ENCODE peak calls at places on chromosomes 5 and 9, in four cellular contexts. One of them, this sample, is unnamed.

GRCh38 chr5:167534131-167534530 is 757.3 kb upstream of the WWC1 start:
- DNase-seq in HepG2: no peak
- DNase-seq in GM12878: no peak
- DNase-seq in K562: no peak
- DNase-seq in this sample: no peak

GRCh38 chr5:140631831-140632365 is 1.1 kb downstream of the CD14 start:
- DNase-seq in K562: no peak
- DNase-seq in HepG2: no peak
- DNase-seq in GM12878: no peak
- DNase-seq in this sample: no peak

GRCh38 chr5:151885138-151885908 is 39.3 kb downstream of the GLRA1 start:
- DNase-seq in K562: no peak
- DNase-seq in GM12878: no peak
- DNase-seq in HepG2: no peak
- DNase-seq in this sample: no peak

GRCh38 chr5:174576042-174576441 is 148.3 kb upstream of the MSX2 start:
- DNase-seq in HepG2: no peak
- DNase-seq in GM12878: no peak
- DNase-seq in K562: no peak
- DNase-seq in this sample: no peak

GRCh38 chr5:134893748-134894505 is 11.0 kb upstream of the PCBD2 start:
- DNase-seq in K562: no peak
- DNase-seq in HepG2: no peak
- DNase-seq in GM12878: no peak
- DNase-seq in this sample: no peak

GRCh38 chr5:143025376-143025775 is 255.2 kb downstream of the ARHGAP26 start:
- DNase-seq in HepG2: no peak
- DNase-seq in GM12878: no peak
- DNase-seq in K562: no peak
- DNase-seq in this sample: no peak

GRCh38 chr9:129555512-129556203 is 65.2 kb downstream of the C9orf50 start:
- DNase-seq in GM12878: no peak
- DNase-seq in K562: no peak
- DNase-seq in HepG2: no peak
- DNase-seq in this sample: no peak

GRCh38 chr5:138274189-138274853 is at the start of gene GFRA3:
- DNase-seq in HepG2: no peak
- DNase-seq in GM12878: no peak
- DNase-seq in K562: peak
- DNase-seq in this sample: peak

GRCh38 chr5:8908055-8908683 is 637.7 kb downstream of the SEMA5A start:
- DNase-seq in GM12878: no peak
- DNase-seq in HepG2: no peak
- DNase-seq in K562: peak
- DNase-seq in this sample: peak

GRCh38 chr5:55829956-55830355 is 21.2 kb upstream of the IL31RA start:
- DNase-seq in GM12878: peak
- DNase-seq in HepG2: no peak
- DNase-seq in K562: no peak
- DNase-seq in this sample: no peak

GRCh38 chr9:76610009-76610352 is 151.0 kb downstream of the GCNT1 start:
- DNase-seq in HepG2: no peak
- DNase-seq in GM12878: no peak
- DNase-seq in K562: no peak
- DNase-seq in this sample: no peak

GRCh38 chr5:109451161-109451560 is 41.4 kb upstream of the PJA2 start:
- DNase-seq in K562: no peak
- DNase-seq in HepG2: no peak
- DNase-seq in GM12878: no peak
- DNase-seq in this sample: no peak

GRCh38 chr5:65480306-65480865 is 1.3 kb downstream of the ADAMTS6 start:
- DNase-seq in K562: peak
- DNase-seq in HepG2: peak
- DNase-seq in GM12878: peak
- DNase-seq in this sample: no peak

GRCh38 chr9:85142461-85143401 is 473.2 kb downstream of the NTRK2 start:
- DNase-seq in K562: peak
- DNase-seq in HepG2: peak
- DNase-seq in GM12878: peak
- DNase-seq in this sample: no peak

GRCh38 chr9:126376311-126376902 is 49.8 kb downstream of the MVB12B start:
- DNase-seq in K562: no peak
- DNase-seq in GM12878: no peak
- DNase-seq in HepG2: peak
- DNase-seq in this sample: no peak

GRCh38 chr5:180974612-180975315 is 13.9 kb upstream of the BTNL3 start:
- DNase-seq in HepG2: no peak
- DNase-seq in K562: no peak
- DNase-seq in GM12878: peak
- DNase-seq in this sample: no peak

GRCh38 chr9:129895376-129896268 is 60.4 kb downstream of the USP20 start:
- DNase-seq in HepG2: no peak
- DNase-seq in GM12878: no peak
- DNase-seq in K562: peak
- DNase-seq in this sample: no peak

GRCh38 chr5:152673601-152674000 is 268.5 kb upstream of the NMUR2 start:
- DNase-seq in K562: no peak
- DNase-seq in HepG2: no peak
- DNase-seq in GM12878: no peak
- DNase-seq in this sample: no peak

GRCh38 chr9:5389109-5389732 is 48.5 kb downstream of the PLGRKT start:
- DNase-seq in GM12878: peak
- DNase-seq in K562: no peak
- DNase-seq in HepG2: no peak
- DNase-seq in this sample: no peak
- TF ChIP-seq HDAC2 in GM12878: no peak
- TF ChIP-seq HDAC2 in K562: no peak
- TF ChIP-seq HDAC2 in HepG2: no peak
- TF ChIP-seq HDAC2 in this sample: no peak

GRCh38 chr5:60846298-60846697 is 2.2 kb upstream of the ELOVL7 start:
- DNase-seq in GM12878: no peak
- DNase-seq in HepG2: no peak
- DNase-seq in K562: no peak
- DNase-seq in this sample: no peak

GRCh38 chr5:60844429-60844890 is 391 bp upstream of the ELOVL7 start:
- DNase-seq in K562: no peak
- DNase-seq in HepG2: peak
- DNase-seq in GM12878: no peak
- DNase-seq in this sample: no peak

GRCh38 chr5:60843693-60844428 is at the start of gene ELOVL7:
- DNase-seq in K562: peak
- DNase-seq in GM12878: no peak
- DNase-seq in HepG2: peak
- DNase-seq in this sample: peak

GRCh38 chr5:60841361-60841760 is 2.7 kb downstream of the ELOVL7 start:
- DNase-seq in HepG2: no peak
- DNase-seq in GM12878: no peak
- DNase-seq in K562: no peak
- DNase-seq in this sample: no peak

DNA sequence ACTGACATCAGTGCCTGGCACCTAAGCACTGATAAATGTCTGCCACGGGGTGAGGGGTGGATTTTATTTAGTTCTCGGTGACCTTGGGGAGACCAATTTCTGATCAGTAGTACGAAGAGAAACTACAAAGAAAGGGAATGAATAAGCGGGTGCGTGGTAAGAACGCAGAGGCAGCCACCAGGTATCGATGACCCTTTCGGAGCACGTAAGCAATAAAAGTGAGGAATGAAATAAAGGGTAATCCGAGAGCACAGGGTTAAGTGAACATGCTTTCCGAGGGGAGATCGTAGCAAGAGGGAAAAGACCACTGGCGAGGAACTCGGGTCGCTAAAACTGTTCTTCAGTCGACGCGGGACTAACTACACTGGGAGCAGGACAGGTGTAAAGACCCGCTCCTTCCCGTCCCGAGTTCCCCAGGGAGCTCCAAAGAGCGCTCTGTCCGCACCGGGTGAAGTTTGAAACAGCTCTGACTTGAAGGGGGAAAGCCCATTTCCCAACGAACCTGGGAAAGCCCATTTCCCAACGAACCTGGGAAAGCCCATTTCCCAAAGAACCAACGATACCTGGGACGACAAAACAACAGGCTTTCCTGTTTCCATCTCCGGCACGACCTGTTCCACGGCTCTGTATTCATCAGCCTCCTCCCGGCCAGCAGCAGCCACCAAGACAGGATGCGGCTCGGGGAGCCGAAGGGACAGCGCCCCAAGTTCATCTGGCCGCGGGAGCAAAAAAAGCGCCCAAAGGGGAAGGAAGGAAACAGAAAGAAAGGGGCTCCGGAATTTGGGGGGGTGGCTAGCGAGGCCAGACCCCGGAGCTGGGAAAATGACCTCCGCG is 993 bp downstream of the ELOVL7 start:
- DNase-seq in HepG2: no peak
- DNase-seq in GM12878: no peak
- DNase-seq in K562: no peak
- DNase-seq in this sample: no peak
- TF ChIP-seq GABPA in HepG2: no peak
- TF ChIP-seq GABPA in GM12878: no peak
- TF ChIP-seq GABPA in K562: no peak
- TF ChIP-seq GABPA in this sample: no peak

GRCh38 chr9:106707291-106707690 is 155.7 kb upstream of the ZNF462 start:
- DNase-seq in GM12878: no peak
- DNase-seq in K562: no peak
- DNase-seq in HepG2: no peak
- DNase-seq in this sample: no peak
- TF ChIP-seq HDAC2 in GM12878: no peak
- TF ChIP-seq HDAC2 in K562: no peak
- TF ChIP-seq HDAC2 in HepG2: no peak
- TF ChIP-seq HDAC2 in this sample: no peak

DNA sequence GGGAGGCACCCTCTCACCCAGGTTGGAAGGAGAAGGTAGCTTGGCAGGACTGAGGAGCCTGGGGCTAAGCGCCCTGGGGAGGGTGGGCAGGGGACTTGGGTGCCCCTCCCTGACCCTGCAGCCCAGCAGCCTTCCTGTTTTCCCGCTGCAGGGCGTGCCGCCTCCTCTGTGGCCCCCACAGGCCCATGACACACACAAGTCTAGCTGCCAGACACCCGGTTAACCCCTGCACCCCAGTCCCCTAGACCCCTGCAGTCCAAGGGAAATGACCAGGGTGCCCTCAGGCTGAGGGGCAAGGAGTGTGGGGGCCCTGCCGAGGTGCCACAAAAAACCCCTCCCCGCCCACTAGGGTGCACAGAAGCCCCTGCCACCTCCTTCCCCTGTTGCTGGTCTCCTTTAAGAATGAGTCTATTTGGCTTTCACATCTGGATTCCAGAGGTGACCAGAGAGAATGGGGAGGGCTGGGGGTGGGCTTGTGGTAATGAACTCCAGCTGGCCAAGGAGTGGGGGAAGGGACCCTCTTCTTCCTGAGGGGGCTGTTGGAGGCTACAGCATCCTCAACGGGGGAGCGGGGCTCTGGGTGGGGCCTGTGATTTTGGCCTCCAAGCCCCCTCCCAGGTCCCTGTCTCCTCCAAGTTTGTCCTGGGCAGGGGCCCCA is 32.9 kb downstream of the GOLGA2 start:
- DNase-seq in GM12878: no peak
- DNase-seq in HepG2: no peak
- DNase-seq in K562: peak
- DNase-seq in this sample: no peak
- TF ChIP-seq GABPA in GM12878: no peak
- TF ChIP-seq GABPA in HepG2: no peak
- TF ChIP-seq GABPA in K562: no peak
- TF ChIP-seq GABPA in this sample: no peak

GRCh38 chr9:38006981-38007380 is 62.0 kb downstream of the SHB start:
- DNase-seq in HepG2: no peak
- DNase-seq in GM12878: no peak
- DNase-seq in K562: no peak
- DNase-seq in this sample: no peak
- TF ChIP-seq HDAC2 in HepG2: no peak
- TF ChIP-seq HDAC2 in GM12878: no peak
- TF ChIP-seq HDAC2 in K562: no peak
- TF ChIP-seq HDAC2 in this sample: no peak

GRCh38 chr5:177141496-177141895 is 7.9 kb downstream of the NSD1 start:
- DNase-seq in HepG2: no peak
- DNase-seq in K562: no peak
- DNase-seq in GM12878: no peak
- DNase-seq in this sample: no peak

GRCh38 chr5:177142778-177143177 is 9.2 kb downstream of the NSD1 start:
- DNase-seq in HepG2: no peak
- DNase-seq in K562: no peak
- DNase-seq in GM12878: no peak
- DNase-seq in this sample: no peak

GRCh38 chr5:177142029-177142681 is 8.6 kb downstream of the NSD1 start:
- DNase-seq in K562: no peak
- DNase-seq in GM12878: no peak
- DNase-seq in HepG2: no peak
- DNase-seq in this sample: no peak

DNA sequence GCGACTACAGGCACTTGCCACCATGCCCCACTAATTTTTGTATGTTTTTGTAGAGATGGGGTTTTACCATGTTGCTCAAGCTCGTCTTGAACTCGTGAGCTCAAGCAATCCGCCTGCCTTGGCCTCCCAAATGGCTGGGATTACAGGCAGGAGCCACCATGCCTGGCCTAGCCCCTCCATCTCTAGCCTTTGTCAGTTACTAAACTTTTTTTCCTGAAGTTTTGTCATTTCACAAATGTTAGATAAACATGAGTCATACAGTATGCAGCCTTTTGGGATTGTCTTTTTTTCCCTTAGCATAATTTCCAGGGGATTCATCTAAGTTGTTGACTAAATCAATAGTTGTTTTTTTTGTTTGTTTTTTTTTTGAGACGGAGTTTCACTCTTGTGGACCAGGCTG is 13.7 kb downstream of the NSD1 start:
- DNase-seq in GM12878: no peak
- DNase-seq in HepG2: no peak
- DNase-seq in K562: no peak
- DNase-seq in this sample: no peak
- TF ChIP-seq GABPA in GM12878: no peak
- TF ChIP-seq GABPA in HepG2: no peak
- TF ChIP-seq GABPA in K562: no peak
- TF ChIP-seq GABPA in this sample: no peak